ENCODE peak calls at places on chromosomes 13 and 19, in five cellular contexts. J is brain microvascular endothelial cell, R is PC-3, B is Caco-2, Z is foreskin fibroblast. G is an unnamed sample.

GRCh38 chr19:6241680-6242079 is 38.1 kb downstream of the MLLT1 start:
- DNase-seq in J (no peak), R (no peak), B (no peak), Z (no peak), G (no peak)

GRCh38 chr19:43318203-43318602 is 35.3 kb upstream of the CD177 start:
- DNase-seq in J (no peak), R (no peak), B (no peak), Z (no peak), G (no peak)

GRCh38 chr19:48000846-48001245 is 6.4 kb downstream of the ELSPBP1 start:
- DNase-seq in J (no peak), R (peak), B (no peak), Z (no peak), G (no peak)

GRCh38 chr19:50817941-50818858 is 5.4 kb downstream of the KLK1 start:
- DNase-seq in J (peak), R (peak), B (peak), Z (peak), G (no peak)

GRCh38 chr13:27401210-27401609 is 23.2 kb upstream of the GTF3A start:
- DNase-seq in J (no peak), R (peak), B (no peak), Z (no peak), G (no peak)

GRCh38 chr19:55270172-55270942 is 9.6 kb downstream of the HSPBP1 start:
- DNase-seq in J (no peak), R (no peak), B (peak), Z (no peak), G (no peak)

GRCh38 chr19:406999-407491 is 1.9 kb downstream of the C2CD4C start:
- DNase-seq in J (no peak), R (no peak), B (no peak), Z (no peak), G (no peak)

GRCh38 chr19:16654151-16654550 is 5.8 kb downstream of the SMIM7 start:
- DNase-seq in J (no peak), R (no peak), B (no peak), Z (no peak), G (no peak)

GRCh38 chr19:18401580-18402112 is 4.2 kb upstream of the LRRC25 start:
- DNase-seq in J (peak), R (peak), B (peak), Z (peak), G (no peak)

GRCh38 chr19:45608948-45609347 is 6.9 kb upstream of the GPR4 start:
- DNase-seq in J (no peak), R (no peak), B (no peak), Z (no peak), G (no peak)

GRCh38 chr19:45404557-45405434 is at the start of gene PPP1R13L:
- DNase-seq in J (peak), R (peak), B (peak), Z (peak), G (peak)

GRCh38 chr19:6138511-6138910 is 3.0 kb downstream of the ACSBG2 start:
- DNase-seq in J (no peak), R (no peak), B (no peak), Z (no peak), G (no peak)

GRCh38 chr19:28039677-28040381 is 1173.1 kb downstream of the UQCRFS1 start:
- DNase-seq in J (no peak), R (no peak), B (no peak), Z (no peak), G (no peak)

GRCh38 chr13:107271226-107271625 is 703.3 kb upstream of the ARGLU1 start:
- DNase-seq in J (peak), R (peak), B (no peak), Z (no peak), G (peak)

GRCh38 chr19:46513461-46514236 is 18.0 kb upstream of the PNMA8B start:
- DNase-seq in J (peak), R (peak), B (peak), Z (peak), G (peak)

GRCh38 chr13:45925151-45925550 is 73.6 kb upstream of the SIAH3 start:
- DNase-seq in J (peak), R (peak), B (no peak), Z (no peak), G (no peak)

GRCh38 chr13:51814825-51815650 is 11.1 kb upstream of the DHRS12 start:
- DNase-seq in J (peak), R (peak), B (peak), Z (peak), G (peak)

GRCh38 chr13:35367586-35367985 is 108.9 kb downstream of the MAB21L1 start:
- DNase-seq in J (no peak), R (no peak), B (no peak), Z (no peak), G (no peak)

GRCh38 chr13:97307882-97308624 is 85.9 kb downstream of the MBNL2 start:
- DNase-seq in J (peak), R (peak), B (no peak), Z (peak), G (peak)

GRCh38 chr13:30151398-30151797 is 156.0 kb downstream of the KATNAL1 start:
- DNase-seq in J (no peak), R (no peak), B (no peak), Z (no peak), G (no peak)

GRCh38 chr13:33615436-33615835 is 202.5 kb upstream of the RFC3 start:
- DNase-seq in J (no peak), R (no peak), B (no peak), Z (no peak), G (no peak)

GRCh38 chr19:58002384-58003152 is at the start of gene ZNF606:
- DNase-seq in J (peak), R (peak), B (peak), Z (peak), G (peak)

GRCh38 chr13:26476111-26476743 is 81.3 kb upstream of the WASF3 start:
- DNase-seq in J (peak), R (no peak), B (no peak), Z (peak), G (no peak)

GRCh38 chr13:61146571-61146970 is 269.1 kb downstream of the PCDH20 start:
- DNase-seq in J (no peak), R (no peak), B (no peak), Z (no peak), G (no peak)

GRCh38 chr19:2716722-2717637 is 4.2 kb downstream of the DIRAS1 start:
- DNase-seq in J (no peak), R (no peak), B (no peak), Z (no peak), G (no peak)

GRCh38 chr13:105773887-105774538 is 761.4 kb downstream of the EFNB2 start:
- DNase-seq in J (peak), R (peak), B (peak), Z (no peak), G (peak)

GRCh38 chr19:12769689-12770088 is 5.7 kb downstream of the HOOK2 start:
- DNase-seq in J (no peak), R (no peak), B (no peak), Z (no peak), G (no peak)

GRCh38 chr13:46079770-46080169 is 25.1 kb downstream of the CPB2 start:
- DNase-seq in J (no peak), R (no peak), B (no peak), Z (no peak), G (no peak)

GRCh38 chr19:52464798-52465470 is 11.6 kb downstream of the ZNF578 start:
- DNase-seq in J (no peak), R (no peak), B (peak), Z (no peak), G (no peak)

GRCh38 chr19:13234518-13234917 is 84.3 kb downstream of the IER2 start:
- DNase-seq in J (no peak), R (peak), B (peak), Z (peak), G (no peak)

GRCh38 chr19:6067975-6068374 is 42.3 kb downstream of the RFX2 start:
- DNase-seq in J (no peak), R (no peak), B (no peak), Z (no peak), G (no peak)

GRCh38 chr19:40604647-40605200 is 3.6 kb downstream of the LTBP4 start:
- DNase-seq in J (no peak), R (peak), B (peak), Z (no peak), G (no peak)

GRCh38 chr13:41700790-41701310 is 243.5 kb downstream of the RGCC start:
- DNase-seq in J (peak), R (peak), B (no peak), Z (peak), G (peak)

GRCh38 chr19:5805465-5806132 is 732 bp downstream of the NRTN start:
- DNase-seq in J (peak), R (peak), B (peak), Z (peak), G (no peak)

DNA sequence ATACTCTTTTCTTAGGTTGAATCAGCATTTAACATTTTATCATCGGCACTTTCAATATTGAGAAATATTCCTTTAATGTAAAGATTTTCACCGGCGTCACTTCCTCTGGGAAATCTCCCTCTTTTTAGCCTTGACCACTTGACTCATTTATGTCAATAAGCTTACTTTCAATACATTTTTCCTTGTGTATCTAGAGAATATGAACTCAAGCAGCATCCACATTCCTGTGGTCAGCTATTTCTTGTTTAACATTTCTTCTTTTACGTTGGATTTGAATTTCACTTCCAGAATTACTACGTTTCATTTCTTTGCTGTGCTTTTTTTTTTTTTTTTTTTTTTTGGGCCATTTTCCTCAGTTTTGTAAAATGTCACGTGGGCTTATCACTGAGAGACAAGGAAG is 271.2 kb upstream of the HTR2A start:
- DNase-seq in J (peak), R (peak), B (no peak), Z (peak), G (peak)
- H3K4me3 ChIP-seq in J (peak), R (peak), B (no peak), Z (no peak), G (no peak)

DNA sequence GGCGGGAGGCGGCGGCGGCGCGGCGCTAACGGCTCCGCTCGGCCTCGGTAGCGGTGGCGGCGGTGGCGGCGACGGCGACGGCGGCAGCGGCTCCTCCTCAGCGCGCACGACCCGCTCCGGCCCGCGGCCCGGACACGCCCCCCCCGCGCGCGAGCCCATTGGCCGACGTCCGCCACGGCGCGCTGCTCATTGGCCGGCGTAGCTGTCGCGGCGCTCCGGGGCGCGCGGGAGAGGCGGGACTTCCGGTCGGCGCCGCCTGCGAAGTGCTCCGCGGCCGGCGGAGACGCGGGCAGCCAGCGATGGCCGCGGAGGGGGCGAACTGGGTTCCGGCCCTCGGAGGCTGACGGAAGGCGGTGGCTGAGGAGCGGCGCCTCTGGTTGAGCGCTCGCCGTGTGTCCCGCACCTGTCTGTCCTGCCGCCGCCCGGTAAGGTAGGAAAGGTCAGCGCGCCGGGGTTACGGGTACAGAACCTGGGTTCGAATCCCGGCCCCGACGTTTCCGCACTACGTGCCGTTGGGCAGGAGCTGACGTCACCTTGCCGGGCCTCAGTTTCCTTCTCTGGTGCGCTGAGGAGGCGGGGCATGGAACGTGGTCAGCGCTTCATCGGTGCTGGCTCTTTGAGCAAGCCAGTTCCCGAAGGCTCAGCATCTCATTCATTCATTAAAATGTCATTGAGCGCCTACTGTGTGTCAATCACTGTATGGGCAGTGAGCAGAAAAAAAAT is at the start of gene ELAVL1:
- DNase-seq in J (peak), R (peak), B (peak), Z (peak), G (peak)
- TF ChIP-seq CTCF in J (no peak), R (no peak), B (no peak), Z (no peak), G (no peak)

GRCh38 chr19:49667473-49667872 is 1.7 kb downstream of the BCL2L12 start:
- DNase-seq in J (no peak), R (no peak), B (no peak), Z (no peak), G (no peak)
- H3K4me3 ChIP-seq in J (no peak), R (peak), B (no peak), Z (no peak), G (no peak)

GRCh38 chr13:39599842-39600241 is 3.2 kb downstream of the LHFPL6 start:
- DNase-seq in J (no peak), R (no peak), B (no peak), Z (peak), G (no peak)

GRCh38 chr13:39602614-39603366 is at the start of gene LHFPL6:
- DNase-seq in J (peak), R (peak), B (peak), Z (peak), G (peak)

GRCh38 chr13:39602277-39602613 is 748 bp downstream of the LHFPL6 start:
- DNase-seq in J (no peak), R (no peak), B (no peak), Z (no peak), G (no peak)

GRCh38 chr13:39601636-39602035 is 1.4 kb downstream of the LHFPL6 start:
- DNase-seq in J (no peak), R (no peak), B (no peak), Z (no peak), G (no peak)

GRCh38 chr13:39600766-39601165 is 2.2 kb downstream of the LHFPL6 start:
- DNase-seq in J (peak), R (no peak), B (peak), Z (peak), G (no peak)
- TF ChIP-seq CTCF in J (peak), R (peak), B (no peak), Z (peak), G (no peak)

GRCh38 chr19:53977991-53978731 is 13.3 kb upstream of the CACNG6 start:
- DNase-seq in J (peak), R (peak), B (no peak), Z (peak), G (peak)

GRCh38 chr19:53981408-53981998 is 9.9 kb upstream of the CACNG6 start:
- DNase-seq in J (no peak), R (no peak), B (no peak), Z (no peak), G (no peak)

GRCh38 chr19:53980553-53981407 is 10.7 kb upstream of the CACNG6 start:
- DNase-seq in J (peak), R (peak), B (no peak), Z (peak), G (no peak)

GRCh38 chr19:53977429-53977990 is 13.9 kb upstream of the CACNG6 start:
- DNase-seq in J (peak), R (peak), B (peak), Z (peak), G (peak)

DNA sequence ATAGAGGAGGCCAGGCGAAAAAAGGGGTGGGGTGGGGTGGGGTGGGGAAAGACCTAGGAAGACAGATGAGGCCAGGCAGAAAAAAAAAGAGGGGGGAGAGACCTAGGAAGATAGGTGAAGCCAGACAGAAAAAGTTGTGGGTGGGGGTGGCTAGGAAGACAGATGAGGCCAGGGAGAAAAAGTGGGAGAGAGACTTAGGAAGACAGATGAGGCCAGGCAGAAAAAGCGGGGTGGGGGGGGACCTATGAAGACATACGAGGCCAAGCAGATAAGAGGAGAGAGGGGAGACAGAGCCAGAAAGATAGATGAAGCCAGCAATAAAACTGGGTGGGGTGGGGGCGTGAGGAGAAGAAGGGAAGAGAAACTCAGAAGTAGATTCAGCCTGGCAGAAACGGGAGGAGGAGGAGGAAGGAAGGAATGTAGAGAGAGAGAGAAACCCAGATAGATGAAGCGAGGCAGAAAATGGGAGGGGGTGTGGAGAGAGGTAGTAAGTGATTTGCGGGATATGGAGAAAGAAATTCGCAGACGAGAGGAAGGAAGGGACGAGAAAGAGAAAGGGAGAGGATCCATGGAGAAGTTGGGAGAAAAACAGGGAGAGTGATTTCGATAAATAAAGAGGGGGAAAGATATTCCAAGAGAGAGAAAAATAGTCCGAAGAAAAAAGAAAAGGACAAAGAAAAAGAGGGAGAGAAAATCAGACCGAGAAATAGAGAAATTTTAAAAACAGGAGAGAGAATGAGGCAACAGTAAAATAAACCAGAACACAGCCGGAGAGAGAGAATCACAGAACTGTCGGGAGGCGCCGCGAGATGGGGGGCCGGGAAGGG is 12.2 kb upstream of the CACNG6 start:
- DNase-seq in J (no peak), R (peak), B (no peak), Z (no peak), G (no peak)
- H3K4me3 ChIP-seq in J (peak), R (peak), B (no peak), Z (no peak), G (peak)

GRCh38 chr19:39390759-39391592 is at the start of the genes MED29 and PAF1:
- DNase-seq in J (peak), R (peak), B (peak), Z (peak), G (peak)
- TF ChIP-seq CTCF in J (no peak), R (no peak), B (peak), Z (no peak), G (peak)

DNA sequence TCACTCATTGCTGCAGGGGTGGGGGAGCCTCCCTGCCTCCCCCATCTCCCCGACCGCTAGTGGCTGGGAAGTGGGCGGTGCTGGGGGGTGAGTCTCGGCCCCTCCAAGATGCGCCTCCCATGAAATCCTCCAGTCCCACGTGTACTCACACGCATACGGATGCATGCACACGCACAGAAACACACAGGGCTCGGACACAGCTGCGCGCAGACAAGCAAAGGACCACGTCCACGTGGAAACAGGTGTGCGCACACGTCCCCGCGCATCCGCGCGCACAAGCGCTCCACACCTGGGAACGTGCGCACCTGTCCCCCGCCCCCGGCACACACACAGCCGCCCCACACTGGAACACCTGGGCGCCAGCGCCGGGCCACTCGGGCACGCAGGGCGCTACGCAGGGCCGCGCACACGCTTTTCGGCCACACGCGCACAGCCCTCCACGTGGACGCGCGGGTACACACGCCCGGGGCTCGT is 680 bp downstream of the MATK start:
- DNase-seq in J (no peak), R (no peak), B (no peak), Z (peak), G (no peak)
- H3K4me3 ChIP-seq in J (no peak), R (no peak), B (peak), Z (no peak), G (no peak)

GRCh38 chr19:4538601-4538954 is 1.3 kb downstream of the LRG1 start:
- DNase-seq in J (no peak), R (no peak), B (no peak), Z (no peak), G (no peak)
- TF ChIP-seq CTCF in J (no peak), R (no peak), B (no peak), Z (no peak), G (no peak)

DNA sequence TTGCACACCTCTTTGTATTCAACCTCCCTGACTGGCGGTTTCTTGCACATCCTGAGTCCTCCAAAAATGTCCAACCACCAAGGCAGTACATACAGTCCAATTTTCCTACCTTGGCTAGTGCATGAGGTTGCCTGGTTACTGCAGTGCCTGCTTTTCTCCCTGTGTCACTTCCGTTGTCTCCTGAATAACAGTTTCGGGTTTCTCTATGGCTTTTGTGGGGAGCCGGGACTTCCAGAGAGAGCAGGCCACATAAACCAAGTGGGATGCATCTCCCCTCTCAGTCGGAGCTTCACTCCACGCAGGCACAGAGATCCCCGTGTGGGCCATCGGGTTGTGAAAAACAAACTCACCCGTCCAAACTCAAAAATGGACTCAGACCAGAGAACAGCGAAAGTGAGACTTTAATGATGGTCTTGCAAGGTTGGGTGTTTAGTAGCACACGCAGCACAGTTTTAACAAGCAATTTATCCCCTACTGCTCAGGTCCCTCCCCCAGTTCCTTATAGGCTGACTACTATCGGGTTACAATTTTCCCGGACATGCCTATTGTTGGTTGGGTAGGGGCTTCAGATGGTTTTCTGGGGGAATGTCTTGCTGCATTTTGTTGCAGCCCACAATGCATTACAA is 173.1 kb downstream of the POU4F1 start:
- DNase-seq in J (no peak), R (no peak), B (no peak), Z (no peak), G (no peak)
- H3K4me3 ChIP-seq in J (no peak), R (no peak), B (no peak), Z (no peak), G (no peak)